ENCODE peak calls at places on chromosomes 2 and 18, in five cellular contexts. N, D, H, O and C are unnamed samples. For H4K20me1 and H3K36me3, the result is how much of the 10 kb centered on the place peaks cover.

GRCh38 chr2:127810156-127810636 is 775 bp downstream of the WDR33 start:
- DNase-seq in D (peak), H (peak), N (peak), O (no peak), C (peak)

GRCh38 chr2:163465440-163465839 is 270.4 kb downstream of the FIGN start:
- DNase-seq in O (no peak), D (no peak), N (no peak), H (no peak), C (peak)

GRCh38 chr2:12764075-12764722 is 47.5 kb downstream of the TRIB2 start:
- DNase-seq in H (peak), O (no peak), D (no peak), N (peak), C (peak)

GRCh38 chr2:27920148-27920885 is 29.8 kb downstream of the BABAM2 start:
- DNase-seq in D (no peak), O (peak), H (no peak), N (peak), C (peak)

GRCh38 chr2:50614056-50614455 is 417.9 kb downstream of the NRXN1 start:
- DNase-seq in D (no peak), H (peak), O (no peak), N (peak), C (peak)

GRCh38 chr18:7748252-7749000 is 181.3 kb downstream of the PTPRM start:
- DNase-seq in D (no peak), O (no peak), N (no peak), H (no peak), C (no peak)

GRCh38 chr2:236976271-236977120 is 109.2 kb upstream of the COPS8 start:
- DNase-seq in D (no peak), N (no peak), H (no peak), O (no peak), C (no peak)

GRCh38 chr18:8081872-8082553 is 514.9 kb downstream of the PTPRM start:
- DNase-seq in D (no peak), O (no peak), H (no peak), N (no peak), C (peak)

GRCh38 chr18:25814841-25815458 is 275.5 kb downstream of the SS18 start:
- DNase-seq in N (no peak), H (no peak), D (no peak), O (no peak), C (no peak)

GRCh38 chr18:79975043-79975442 is 10.6 kb downstream of the HSBP1L1 start:
- DNase-seq in H (no peak), O (no peak), D (no peak), N (no peak), C (no peak)
- H4K20me1 ChIP-seq in H (under half), O (under half), D (half or more), N (half or more), C (under half)

GRCh38 chr2:184906709-184907108 is 308.4 kb downstream of the ZNF804A start:
- DNase-seq in N (peak), O (no peak), H (no peak), D (no peak), C (peak)
- TF ChIP-seq EZH2 in N (no peak), O (no peak), H (no peak), D (no peak), C (no peak)

GRCh38 chr2:54666741-54667639 is 56.5 kb upstream of the EML6 start:
- DNase-seq in D (no peak), N (peak), O (peak), H (no peak), C (peak)

GRCh38 chr2:54665436-54665856 is 58.0 kb upstream of the EML6 start:
- DNase-seq in H (no peak), D (peak), O (peak), N (no peak), C (peak)

GRCh38 chr2:54667726-54668650 is 55.5 kb upstream of the EML6 start:
- DNase-seq in H (no peak), N (no peak), D (no peak), O (no peak), C (no peak)

GRCh38 chr2:54664238-54664786 is 59.1 kb upstream of the EML6 start:
- DNase-seq in O (no peak), D (no peak), N (no peak), H (no peak), C (no peak)

GRCh38 chr2:54666131-54666637 is 57.3 kb upstream of the EML6 start:
- DNase-seq in O (peak), H (no peak), D (no peak), N (peak), C (peak)
- H3K36me3 ChIP-seq in O (half or more), H (under half), D (under half), N (half or more), C (under half)

GRCh38 chr2:69585855-69586560 is 57.5 kb downstream of the AAK1 start:
- DNase-seq in D (peak), O (no peak), H (no peak), N (no peak), C (no peak)
- H4K20me1 ChIP-seq in D (under half), O (under half), H (under half), N (half or more), C (under half)

GRCh38 chr2:156320491-156320896 is 12.0 kb downstream of the NR4A2 start:
- DNase-seq in O (no peak), N (peak), D (peak), H (no peak), C (peak)

GRCh38 chr2:156317631-156318030 is 14.9 kb downstream of the NR4A2 start:
- DNase-seq in H (no peak), N (no peak), O (no peak), D (no peak), C (no peak)

GRCh38 chr2:156321243-156321904 is 11.1 kb downstream of the NR4A2 start:
- DNase-seq in D (peak), H (no peak), O (no peak), N (no peak), C (no peak)

GRCh38 chr2:156322103-156322671 is 10.3 kb downstream of the NR4A2 start:
- DNase-seq in N (no peak), D (no peak), O (no peak), H (no peak), C (no peak)

GRCh38 chr2:156319811-156320490 is 12.6 kb downstream of the NR4A2 start:
- DNase-seq in D (peak), N (peak), O (no peak), H (no peak), C (peak)
- TF ChIP-seq EZH2 in D (no peak), N (no peak), O (no peak), H (no peak), C (no peak)